ENCODE peak calls at places on chromosome 11, in eight cellular contexts. A, V, H, B, Z, M, O and F are unnamed samples.

GRCh38 chr11:69230856-69231425 is 63.0 kb upstream of the MYEOV start:
- DNase-seq in A (no peak), V (no peak), H (no peak), B (no peak), Z (peak), M (no peak), O (no peak), F (no peak)

GRCh38 chr11:65606876-65607613 is 7.0 kb downstream of the MAP3K11 start:
- DNase-seq in A (no peak), V (peak), H (peak), B (peak), Z (peak), M (peak), O (peak), F (peak)

GRCh38 chr11:70799386-70799785 is 401.1 kb downstream of the CTTN start:
- DNase-seq in A (no peak), V (no peak), H (no peak), B (no peak), Z (no peak), M (no peak), O (no peak), F (no peak)

GRCh38 chr11:33257160-33257896 is at the start of gene HIPK3:
- DNase-seq in A (peak), V (peak), H (no peak), B (peak), Z (peak), M (peak), O (peak), F (peak)

GRCh38 chr11:126963603-126964353 is 36.8 kb downstream of the KIRREL3 start:
- DNase-seq in A (no peak), V (no peak), H (no peak), B (no peak), Z (no peak), M (peak), O (no peak), F (no peak)

GRCh38 chr11:117039270-117039669 is 59.0 kb downstream of the SIK3 start:
- DNase-seq in A (no peak), V (no peak), H (no peak), B (no peak), Z (no peak), M (no peak), O (no peak), F (no peak)

GRCh38 chr11:64870176-64870892 is 8.1 kb downstream of the EHD1 start:
- DNase-seq in A (no peak), V (peak), H (no peak), B (no peak), Z (no peak), M (peak), O (no peak), F (no peak)

GRCh38 chr11:58739725-58740430 is 8.1 kb upstream of the GLYAT start:
- DNase-seq in A (no peak), V (no peak), H (no peak), B (no peak), Z (no peak), M (no peak), O (no peak), F (no peak)

GRCh38 chr11:18394300-18394927 is at the start of gene LDHA:
- DNase-seq in A (peak), V (peak), H (peak), B (peak), Z (peak), M (peak), O (peak), F (peak)

GRCh38 chr11:18395735-18396504 is 1.6 kb downstream of the LDHA start:
- DNase-seq in A (peak), V (peak), H (peak), B (peak), Z (peak), M (peak), O (peak), F (peak)

GRCh38 chr11:18394928-18395734 is 768 bp downstream of the LDHA start:
- DNase-seq in A (peak), V (no peak), H (no peak), B (peak), Z (no peak), M (no peak), O (peak), F (no peak)

GRCh38 chr11:18393581-18394299 is 623 bp upstream of the LDHA start:
- DNase-seq in A (no peak), V (no peak), H (no peak), B (no peak), Z (no peak), M (no peak), O (peak), F (no peak)

DNA sequence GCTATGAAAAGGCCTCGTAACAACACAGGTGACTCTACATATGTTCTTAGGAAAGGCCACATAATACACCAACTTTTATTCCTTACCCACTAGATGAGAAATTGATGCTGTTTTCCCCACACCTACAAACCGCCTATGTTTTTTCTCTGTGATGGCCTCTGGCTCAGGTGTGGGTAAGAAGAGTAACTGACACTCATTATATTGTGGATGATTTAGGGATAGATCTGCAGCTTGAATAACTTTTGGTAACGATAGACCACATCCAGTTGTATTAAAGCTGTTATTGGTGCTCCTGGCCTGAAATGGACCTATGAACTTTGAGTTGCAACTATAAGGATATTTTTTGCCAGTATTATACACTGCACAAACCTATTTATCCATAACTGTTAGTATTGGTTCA is 3.6 kb downstream of the LDHA start:
- DNase-seq in A (no peak), V (no peak), H (no peak), B (no peak), Z (no peak), M (no peak), O (no peak), F (no peak)
- H3K4me3 ChIP-seq in A (no peak), V (no peak), H (no peak), B (no peak), Z (no peak), M (no peak), O (no peak), F (no peak)

GRCh38 chr11:73312806-73313403 is 4.8 kb downstream of the ARHGEF17 start:
- DNase-seq in A (no peak), V (no peak), H (no peak), B (no peak), Z (no peak), M (no peak), O (peak), F (no peak)

GRCh38 chr11:73311394-73311869 is 3.4 kb downstream of the ARHGEF17 start:
- DNase-seq in A (no peak), V (no peak), H (no peak), B (no peak), Z (no peak), M (no peak), O (peak), F (no peak)

GRCh38 chr11:73310661-73311393 is 2.8 kb downstream of the ARHGEF17 start:
- DNase-seq in A (no peak), V (no peak), H (no peak), B (no peak), Z (no peak), M (no peak), O (peak), F (no peak)

GRCh38 chr11:73313652-73314051 is 5.6 kb downstream of the ARHGEF17 start:
- DNase-seq in A (no peak), V (no peak), H (no peak), B (no peak), Z (no peak), M (no peak), O (no peak), F (no peak)

GRCh38 chr11:73312036-73312435 is 4.0 kb downstream of the ARHGEF17 start:
- DNase-seq in A (no peak), V (no peak), H (no peak), B (no peak), Z (no peak), M (no peak), O (no peak), F (no peak)
- H3K4me3 ChIP-seq in A (no peak), V (peak), H (peak), B (peak), Z (peak), M (no peak), O (peak), F (no peak)

GRCh38 chr11:10696797-10697620 is 3.5 kb upstream of the IRAG1 start:
- DNase-seq in A (no peak), V (peak), H (no peak), B (peak), Z (peak), M (no peak), O (no peak), F (no peak)

GRCh38 chr11:10694481-10695239 is 1.1 kb upstream of the IRAG1 start:
- DNase-seq in A (no peak), V (no peak), H (no peak), B (no peak), Z (no peak), M (no peak), O (no peak), F (no peak)

GRCh38 chr11:10692716-10693115 is 839 bp downstream of the IRAG1 start:
- DNase-seq in A (no peak), V (no peak), H (no peak), B (no peak), Z (no peak), M (no peak), O (peak), F (no peak)

GRCh38 chr11:10695821-10696220 is 2.3 kb upstream of the IRAG1 start:
- DNase-seq in A (no peak), V (no peak), H (no peak), B (no peak), Z (no peak), M (no peak), O (no peak), F (no peak)

DNA sequence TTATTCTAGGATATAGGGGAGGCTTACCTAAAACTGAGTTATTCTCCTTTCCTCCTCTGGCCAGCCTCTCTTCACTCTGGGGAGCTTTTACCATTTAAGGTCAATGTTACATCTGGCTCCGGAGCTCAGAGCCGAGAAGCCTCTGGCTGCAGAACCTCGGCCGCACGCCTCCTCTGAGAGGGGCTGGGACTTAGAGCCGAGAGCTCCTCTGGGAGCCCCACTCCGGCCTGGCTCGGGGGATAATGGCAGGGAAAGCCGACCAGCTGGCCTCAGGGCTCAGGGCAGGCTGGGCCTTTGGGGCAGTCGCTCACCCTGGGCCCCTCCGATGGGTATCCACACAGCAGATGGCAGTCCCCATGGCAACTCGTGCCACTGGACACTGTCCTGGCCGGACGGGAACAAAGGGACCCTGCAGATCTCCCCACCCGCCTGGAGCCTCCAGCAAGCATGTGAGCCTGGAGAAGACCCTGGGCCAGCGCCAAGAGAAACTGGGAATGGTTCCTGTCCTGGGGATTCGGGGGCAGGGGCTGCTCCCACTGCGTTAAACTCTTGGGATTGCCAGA is at the start of gene IRAG1:
- DNase-seq in A (no peak), V (peak), H (no peak), B (peak), Z (peak), M (no peak), O (peak), F (no peak)
- H3K4me3 ChIP-seq in A (no peak), V (peak), H (no peak), B (peak), Z (peak), M (no peak), O (peak), F (no peak)

GRCh38 chr11:16239130-16240105 is 116.9 kb downstream of the SOX6 start:
- DNase-seq in A (no peak), V (no peak), H (no peak), B (no peak), Z (no peak), M (no peak), O (no peak), F (no peak)
- H3K4me3 ChIP-seq in A (no peak), V (no peak), H (no peak), B (no peak), Z (peak), M (no peak), O (no peak), F (no peak)

GRCh38 chr11:134412508-134413333 is 679 bp upstream of the B3GAT1 start:
- DNase-seq in A (no peak), V (peak), H (no peak), B (no peak), Z (no peak), M (no peak), O (peak), F (no peak)
- H3K4me3 ChIP-seq in A (peak), V (peak), H (peak), B (peak), Z (peak), M (no peak), O (peak), F (no peak)

GRCh38 chr11:46673713-46674462 is 26.5 kb downstream of the ARHGAP1 start:
- DNase-seq in A (no peak), V (no peak), H (no peak), B (no peak), Z (no peak), M (no peak), O (no peak), F (no peak)
- H3K4me3 ChIP-seq in A (no peak), V (no peak), H (no peak), B (no peak), Z (no peak), M (no peak), O (no peak), F (no peak)

GRCh38 chr11:109804911-109805310 is 288.3 kb upstream of the ZC3H12C start:
- DNase-seq in A (no peak), V (no peak), H (no peak), B (no peak), Z (no peak), M (no peak), O (no peak), F (no peak)
- H3K4me3 ChIP-seq in A (no peak), V (no peak), H (no peak), B (no peak), Z (no peak), M (no peak), O (no peak), F (no peak)